ENCODE peak calls at places on chromosome 11, in four cellular contexts. One of them, this sample, is unnamed. For H3K36me3, the result is how much of the 10 kb centered on the place peaks cover.

GRCh38 chr11:122367809-122368231 is 251.8 kb upstream of the BLID start:
- DNase-seq in right atrium auricular region: no peak
- DNase-seq in CD8-positive, alpha-beta T cell: no peak
- DNase-seq in GM23248: peak
- DNase-seq in this sample: no peak

GRCh38 chr11:20078846-20079245 is 81.4 kb downstream of the DBX1 start:
- DNase-seq in CD8-positive, alpha-beta T cell: no peak
- DNase-seq in GM23248: no peak
- DNase-seq in right atrium auricular region: no peak
- DNase-seq in this sample: no peak

GRCh38 chr11:20161923-20162322 is 1.6 kb upstream of the DBX1 start:
- DNase-seq in right atrium auricular region: no peak
- DNase-seq in GM23248: no peak
- DNase-seq in CD8-positive, alpha-beta T cell: no peak
- DNase-seq in this sample: no peak

GRCh38 chr11:120784566-120785251 is 239.2 kb upstream of the TBCEL start:
- DNase-seq in right atrium auricular region: peak
- DNase-seq in CD8-positive, alpha-beta T cell: peak
- DNase-seq in GM23248: no peak
- DNase-seq in this sample: no peak

GRCh38 chr11:116553482-116553881 is 219.3 kb downstream of the BUD13 start:
- DNase-seq in GM23248: no peak
- DNase-seq in right atrium auricular region: no peak
- DNase-seq in CD8-positive, alpha-beta T cell: no peak
- DNase-seq in this sample: no peak

GRCh38 chr11:59582006-59582405 is 33.6 kb downstream of the OSBP start:
- DNase-seq in GM23248: no peak
- DNase-seq in right atrium auricular region: no peak
- DNase-seq in CD8-positive, alpha-beta T cell: no peak
- DNase-seq in this sample: no peak

GRCh38 chr11:103958475-103959215 is 77.8 kb upstream of the DDI1 start:
- DNase-seq in CD8-positive, alpha-beta T cell: no peak
- DNase-seq in GM23248: no peak
- DNase-seq in right atrium auricular region: no peak
- DNase-seq in this sample: no peak

GRCh38 chr11:95692526-95693270 is 96.9 kb downstream of the FAM76B start:
- DNase-seq in GM23248: peak
- DNase-seq in CD8-positive, alpha-beta T cell: no peak
- DNase-seq in right atrium auricular region: no peak
- DNase-seq in this sample: no peak

GRCh38 chr11:14622241-14622954 is 21.2 kb upstream of the PDE3B start:
- DNase-seq in GM23248: no peak
- DNase-seq in right atrium auricular region: no peak
- DNase-seq in CD8-positive, alpha-beta T cell: no peak
- DNase-seq in this sample: no peak

GRCh38 chr11:95242202-95242989 is 11.4 kb upstream of the SESN3 start:
- DNase-seq in right atrium auricular region: no peak
- DNase-seq in CD8-positive, alpha-beta T cell: no peak
- DNase-seq in GM23248: no peak
- DNase-seq in this sample: no peak

GRCh38 chr11:44333271-44334218 is 23.6 kb upstream of the ALX4 start:
- DNase-seq in CD8-positive, alpha-beta T cell: no peak
- DNase-seq in GM23248: peak
- DNase-seq in right atrium auricular region: no peak
- DNase-seq in this sample: no peak

GRCh38 chr11:112253605-112254242 is 6.9 kb downstream of the PLET1 start:
- DNase-seq in GM23248: no peak
- DNase-seq in CD8-positive, alpha-beta T cell: no peak
- DNase-seq in right atrium auricular region: no peak
- DNase-seq in this sample: no peak

GRCh38 chr11:45209480-45209879 is 63.0 kb downstream of the PRDM11 start:
- DNase-seq in right atrium auricular region: no peak
- DNase-seq in CD8-positive, alpha-beta T cell: no peak
- DNase-seq in GM23248: no peak
- DNase-seq in this sample: no peak

GRCh38 chr11:65102142-65103095 is 6.4 kb downstream of the VPS51 start:
- DNase-seq in CD8-positive, alpha-beta T cell: no peak
- DNase-seq in right atrium auricular region: no peak
- DNase-seq in GM23248: no peak
- DNase-seq in this sample: no peak

GRCh38 chr11:19646921-19647320 is 65.7 kb upstream of the NAV2 start:
- DNase-seq in GM23248: peak
- DNase-seq in CD8-positive, alpha-beta T cell: no peak
- DNase-seq in right atrium auricular region: no peak
- DNase-seq in this sample: peak

GRCh38 chr11:42161886-42162285 is 702.4 kb upstream of the LRRC4C start:
- DNase-seq in right atrium auricular region: no peak
- DNase-seq in GM23248: no peak
- DNase-seq in CD8-positive, alpha-beta T cell: no peak
- DNase-seq in this sample: no peak

GRCh38 chr11:111189466-111189865 is 56.1 kb upstream of the POU2AF2 start:
- DNase-seq in right atrium auricular region: no peak
- DNase-seq in GM23248: peak
- DNase-seq in CD8-positive, alpha-beta T cell: no peak
- DNase-seq in this sample: no peak

GRCh38 chr11:99200720-99201119 is 180.0 kb downstream of the CNTN5 start:
- DNase-seq in GM23248: no peak
- DNase-seq in CD8-positive, alpha-beta T cell: no peak
- DNase-seq in right atrium auricular region: no peak
- DNase-seq in this sample: no peak

GRCh38 chr11:133122260-133122659 is 410.0 kb downstream of the OPCML start:
- DNase-seq in CD8-positive, alpha-beta T cell: no peak
- DNase-seq in right atrium auricular region: no peak
- DNase-seq in GM23248: no peak
- DNase-seq in this sample: no peak

GRCh38 chr11:33835143-33835878 is 56.6 kb downstream of the LMO2 start:
- DNase-seq in right atrium auricular region: no peak
- DNase-seq in CD8-positive, alpha-beta T cell: no peak
- DNase-seq in GM23248: peak
- DNase-seq in this sample: no peak

GRCh38 chr11:134532176-134532920 is 120.3 kb upstream of the B3GAT1 start:
- DNase-seq in right atrium auricular region: no peak
- DNase-seq in CD8-positive, alpha-beta T cell: peak
- DNase-seq in GM23248: no peak
- DNase-seq in this sample: peak

GRCh38 chr11:116461789-116462188 is 311.0 kb downstream of the BUD13 start:
- DNase-seq in right atrium auricular region: no peak
- DNase-seq in CD8-positive, alpha-beta T cell: no peak
- DNase-seq in GM23248: peak
- DNase-seq in this sample: no peak

GRCh38 chr11:60887531-60887930 is 18.9 kb downstream of the PRPF19 start:
- DNase-seq in GM23248: peak
- DNase-seq in CD8-positive, alpha-beta T cell: no peak
- DNase-seq in right atrium auricular region: no peak
- DNase-seq in this sample: no peak

GRCh38 chr11:59263225-59263894 is 50.6 kb upstream of the MPEG1 start:
- DNase-seq in right atrium auricular region: no peak
- DNase-seq in GM23248: no peak
- DNase-seq in CD8-positive, alpha-beta T cell: no peak
- DNase-seq in this sample: no peak

GRCh38 chr11:122656631-122657101 is 1.1 kb downstream of the UBASH3B start:
- DNase-seq in CD8-positive, alpha-beta T cell: peak
- DNase-seq in right atrium auricular region: no peak
- DNase-seq in GM23248: peak
- DNase-seq in this sample: peak

GRCh38 chr11:86249307-86250098 is 5.0 kb downstream of the EED start:
- DNase-seq in CD8-positive, alpha-beta T cell: no peak
- DNase-seq in right atrium auricular region: no peak
- DNase-seq in GM23248: peak
- DNase-seq in this sample: no peak

GRCh38 chr11:86255896-86256295 is 11.3 kb downstream of the EED start:
- DNase-seq in GM23248: no peak
- DNase-seq in right atrium auricular region: no peak
- DNase-seq in CD8-positive, alpha-beta T cell: no peak
- DNase-seq in this sample: no peak

GRCh38 chr11:86247608-86248007 is 3.1 kb downstream of the EED start:
- DNase-seq in GM23248: no peak
- DNase-seq in CD8-positive, alpha-beta T cell: no peak
- DNase-seq in right atrium auricular region: no peak
- DNase-seq in this sample: no peak

GRCh38 chr11:86248609-86249008 is 4.1 kb downstream of the EED start:
- DNase-seq in GM23248: no peak
- DNase-seq in CD8-positive, alpha-beta T cell: no peak
- DNase-seq in right atrium auricular region: no peak
- DNase-seq in this sample: no peak

DNA sequence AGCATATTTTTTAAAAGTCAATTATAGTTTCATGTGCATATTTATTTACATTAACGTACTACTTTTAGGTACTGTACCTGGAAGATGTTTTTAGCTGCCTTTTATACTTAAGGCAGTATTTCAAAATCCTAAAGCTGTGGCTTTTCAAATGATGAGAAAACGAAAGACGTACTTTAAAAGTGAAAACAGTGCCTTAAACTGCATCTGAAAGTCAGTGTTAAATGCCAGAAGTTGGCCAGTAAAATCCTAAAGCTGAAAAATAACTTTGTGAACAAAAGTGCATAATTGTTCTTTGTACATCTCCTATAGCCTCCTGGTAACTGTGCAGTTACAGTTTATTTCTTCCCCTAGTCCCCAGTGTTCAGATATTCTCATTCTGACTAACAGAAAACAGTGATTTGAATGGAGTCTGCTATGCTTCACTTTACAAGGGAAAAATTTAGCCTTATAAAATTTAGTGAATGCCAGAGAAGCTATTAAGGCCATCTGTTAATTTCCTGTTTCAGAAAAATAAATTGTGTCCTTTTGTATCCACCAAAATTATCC is 6.8 kb downstream of the EED start:
- DNase-seq in right atrium auricular region: no peak
- DNase-seq in CD8-positive, alpha-beta T cell: no peak
- DNase-seq in GM23248: peak
- DNase-seq in this sample: no peak
- H3K27ac ChIP-seq in right atrium auricular region: no peak
- H3K27ac ChIP-seq in CD8-positive, alpha-beta T cell: no peak
- H3K27ac ChIP-seq in GM23248: peak
- H3K27ac ChIP-seq in this sample: no peak

GRCh38 chr11:617912-618682 is 2.3 kb upstream of the IRF7 start:
- DNase-seq in right atrium auricular region: no peak
- DNase-seq in CD8-positive, alpha-beta T cell: no peak
- DNase-seq in GM23248: no peak
- DNase-seq in this sample: no peak

GRCh38 chr11:614583-615452 is 932 bp downstream of the IRF7 start:
- DNase-seq in right atrium auricular region: no peak
- DNase-seq in GM23248: peak
- DNase-seq in CD8-positive, alpha-beta T cell: no peak
- DNase-seq in this sample: no peak

GRCh38 chr11:617248-617911 is 1.6 kb upstream of the IRF7 start:
- DNase-seq in GM23248: no peak
- DNase-seq in CD8-positive, alpha-beta T cell: no peak
- DNase-seq in right atrium auricular region: no peak
- DNase-seq in this sample: no peak

GRCh38 chr11:615453-616319 is at the start of gene IRF7:
- DNase-seq in GM23248: peak
- DNase-seq in CD8-positive, alpha-beta T cell: peak
- DNase-seq in right atrium auricular region: peak
- DNase-seq in this sample: peak

GRCh38 chr11:616320-617220 is 820 bp upstream of the IRF7 start:
- DNase-seq in right atrium auricular region: no peak
- DNase-seq in GM23248: no peak
- DNase-seq in CD8-positive, alpha-beta T cell: no peak
- DNase-seq in this sample: peak
- H3K36me3 ChIP-seq in right atrium auricular region: under half
- H3K36me3 ChIP-seq in GM23248: under half
- H3K36me3 ChIP-seq in CD8-positive, alpha-beta T cell: under half
- H3K36me3 ChIP-seq in this sample: under half

GRCh38 chr11:46422588-46422987 is 31.0 kb upstream of the CHRM4 start:
- DNase-seq in GM23248: no peak
- DNase-seq in CD8-positive, alpha-beta T cell: no peak
- DNase-seq in right atrium auricular region: no peak
- DNase-seq in this sample: no peak
- H3K27ac ChIP-seq in GM23248: no peak
- H3K27ac ChIP-seq in CD8-positive, alpha-beta T cell: no peak
- H3K27ac ChIP-seq in right atrium auricular region: no peak
- H3K27ac ChIP-seq in this sample: no peak

DNA sequence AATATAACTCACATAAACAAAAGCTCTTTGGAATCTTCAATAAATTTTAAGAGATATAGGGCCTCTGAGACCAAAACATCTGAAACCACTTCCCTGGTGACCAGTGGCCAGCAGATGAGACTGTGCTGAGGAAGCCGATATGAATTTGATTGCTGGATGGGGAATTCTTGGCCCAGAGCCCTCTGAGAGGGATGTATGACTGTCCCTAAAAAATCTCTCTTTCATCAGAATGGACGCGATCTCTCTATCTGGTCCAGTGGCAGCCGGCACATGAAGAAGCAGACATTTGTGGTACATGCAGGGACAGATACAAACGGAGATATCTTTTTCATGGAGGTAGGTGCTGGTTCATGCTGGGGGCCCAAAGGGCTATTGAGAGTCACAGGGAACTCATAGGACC is 37.5 kb downstream of the MYBPC3 start:
- DNase-seq in GM23248: peak
- DNase-seq in CD8-positive, alpha-beta T cell: no peak
- DNase-seq in right atrium auricular region: no peak
- DNase-seq in this sample: peak
- H3K36me3 ChIP-seq in GM23248: under half
- H3K36me3 ChIP-seq in CD8-positive, alpha-beta T cell: under half
- H3K36me3 ChIP-seq in right atrium auricular region: half or more
- H3K36me3 ChIP-seq in this sample: half or more

DNA sequence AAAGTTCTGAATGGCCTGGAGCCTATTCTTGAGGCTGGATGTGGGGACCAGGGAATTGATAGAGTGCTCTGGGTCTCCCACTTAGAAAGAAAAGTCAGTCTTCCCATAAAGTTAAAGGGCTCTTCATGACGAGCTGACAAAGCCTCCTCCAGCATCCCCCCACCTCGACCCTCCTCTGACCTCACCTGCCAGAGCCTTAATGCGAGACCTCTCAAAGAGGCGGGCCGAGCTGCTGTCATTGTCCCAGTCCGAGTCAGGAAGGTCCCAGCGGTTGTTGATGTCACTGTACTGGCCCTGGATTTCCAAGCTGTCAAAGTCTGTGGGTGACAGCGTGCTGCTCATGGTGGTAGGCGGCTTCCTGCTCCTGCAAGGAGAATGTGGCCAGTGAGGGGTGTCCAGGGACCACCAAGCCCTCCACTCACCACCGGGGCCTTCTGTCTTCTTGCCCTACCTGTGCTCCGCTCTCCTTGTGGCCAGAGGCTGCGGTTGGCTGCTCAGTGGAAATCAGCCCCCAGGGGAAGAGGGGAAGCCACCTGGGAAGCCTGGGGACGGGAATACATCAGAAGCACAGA is 8.0 kb downstream of the SPTBN2 start:
- DNase-seq in GM23248: no peak
- DNase-seq in CD8-positive, alpha-beta T cell: no peak
- DNase-seq in right atrium auricular region: no peak
- DNase-seq in this sample: no peak
- H3K27ac ChIP-seq in GM23248: no peak
- H3K27ac ChIP-seq in CD8-positive, alpha-beta T cell: no peak
- H3K27ac ChIP-seq in right atrium auricular region: no peak
- H3K27ac ChIP-seq in this sample: no peak